ENCODE peak calls at places on chromosomes 5 and 9, in four cellular contexts. R is A549, Z is HepG2, L is GM12878. H is an unnamed sample.

GRCh38 chr9:94805585-94805984 is 79.1 kb downstream of the AOPEP start:
- DNase-seq in R (peak), L (peak), Z (no peak), H (peak)

GRCh38 chr9:18268381-18268780 is 205.6 kb upstream of the ADAMTSL1 start:
- DNase-seq in R (no peak), L (no peak), Z (no peak), H (no peak)

GRCh38 chr9:106179181-106179580 is 484.8 kb downstream of the TMEM38B start:
- DNase-seq in L (no peak), Z (no peak), R (no peak), H (no peak)

GRCh38 chr5:154318691-154319090 is 127.1 kb upstream of the SAP30L start:
- DNase-seq in R (no peak), L (no peak), Z (no peak), H (no peak)

GRCh38 chr5:36607114-36607561 is 732 bp downstream of the SLC1A3 start:
- DNase-seq in R (peak), Z (no peak), L (no peak), H (no peak)

GRCh38 chr9:86099695-86100364 is 472 bp upstream of the GOLM1 start:
- DNase-seq in Z (no peak), L (no peak), R (peak), H (peak)

GRCh38 chr9:101229606-101230005 is 155.2 kb downstream of the BAAT start:
- DNase-seq in Z (no peak), R (no peak), L (no peak), H (no peak)

GRCh38 chr5:163079618-163080017 is 357.8 kb upstream of the CCNG1 start:
- DNase-seq in R (peak), Z (no peak), L (no peak), H (peak)

GRCh38 chr9:23825143-23825531 is 903 bp downstream of the ELAVL2 start:
- DNase-seq in Z (no peak), L (no peak), R (no peak), H (peak)

GRCh38 chr9:101586651-101587050 is 8.1 kb downstream of the PPP3R2 start:
- DNase-seq in R (no peak), Z (peak), L (no peak), H (no peak)

GRCh38 chr9:34380511-34381315 is 4.0 kb upstream of the MYORG start:
- DNase-seq in R (peak), Z (peak), L (no peak), H (peak)

GRCh38 chr5:112237456-112237855 is 181.6 kb downstream of the EPB41L4A start:
- DNase-seq in L (no peak), Z (no peak), R (no peak), H (no peak)

GRCh38 chr5:113058706-113059226 is 82.2 kb downstream of the DCP2 start:
- DNase-seq in Z (no peak), L (no peak), R (no peak), H (peak)

GRCh38 chr5:1510631-1511030 is 13.1 kb downstream of the LPCAT1 start:
- DNase-seq in L (no peak), R (no peak), Z (no peak), H (no peak)

GRCh38 chr9:2745560-2746380 is 28.5 kb downstream of the KCNV2 start:
- DNase-seq in R (no peak), Z (no peak), L (no peak), H (peak)

GRCh38 chr9:115625954-115626353 is 508.0 kb upstream of the TNC start:
- DNase-seq in L (no peak), R (no peak), Z (no peak), H (no peak)

GRCh38 chr5:160685219-160685618 is 166.8 kb downstream of the ATP10B start:
- DNase-seq in R (no peak), L (no peak), Z (no peak), H (no peak)

GRCh38 chr5:123647066-123647465 is 135.1 kb downstream of the CSNK1G3 start:
- DNase-seq in Z (no peak), L (no peak), R (no peak), H (no peak)

GRCh38 chr5:36378551-36378950 is 76.8 kb upstream of the RANBP3L start:
- DNase-seq in L (no peak), R (no peak), Z (no peak), H (no peak)

GRCh38 chr9:106432631-106433030 is 430.3 kb upstream of the ZNF462 start:
- DNase-seq in R (no peak), Z (no peak), L (no peak), H (no peak)

GRCh38 chr9:15873573-15874177 is 320.8 kb downstream of the CCDC171 start:
- DNase-seq in Z (peak), L (no peak), R (peak), H (peak)

GRCh38 chr5:118592234-118592633 is 396.1 kb downstream of the DTWD2 start:
- DNase-seq in Z (no peak), R (no peak), L (no peak), H (no peak)

GRCh38 chr5:118590806-118591205 is 397.5 kb downstream of the DTWD2 start:
- DNase-seq in Z (no peak), L (no peak), R (no peak), H (no peak)

GRCh38 chr5:118596255-118596654 is 392.1 kb downstream of the DTWD2 start:
- DNase-seq in Z (no peak), L (no peak), R (no peak), H (no peak)

GRCh38 chr5:118597448-118597847 is 390.9 kb downstream of the DTWD2 start:
- DNase-seq in R (no peak), Z (no peak), L (no peak), H (no peak)

GRCh38 chr5:118592678-118593328 is 395.5 kb downstream of the DTWD2 start:
- DNase-seq in L (no peak), R (peak), Z (peak), H (no peak)
- TF ChIP-seq PBX3 in L (no peak), R (no peak), Z (no peak), H (no peak)

DNA sequence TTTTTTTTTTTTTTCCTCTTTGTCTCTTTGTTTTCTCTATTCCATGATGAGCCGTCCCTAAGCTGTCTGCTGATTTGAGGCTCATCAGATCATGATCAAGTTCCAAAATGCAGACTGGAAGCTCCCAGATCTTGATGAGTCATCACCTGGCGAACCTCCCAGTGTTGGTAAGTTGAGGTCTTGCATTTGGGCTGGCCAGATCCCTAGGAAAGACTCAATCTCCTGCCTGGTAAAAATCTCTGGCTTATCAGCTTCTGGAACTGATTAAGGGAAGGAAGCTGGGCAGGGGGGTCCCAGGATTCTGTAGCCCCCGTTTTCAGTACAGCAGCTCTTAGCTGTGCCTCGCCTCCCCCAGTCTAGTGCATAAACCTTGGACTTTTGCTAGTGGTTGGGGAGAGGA is 69.0 kb downstream of the TSPAN17 start:
- DNase-seq in L (no peak), R (peak), Z (no peak), H (peak)
- TF ChIP-seq RFX5 in L (no peak), R (no peak), Z (no peak), H (no peak)

GRCh38 chr5:93071710-93072109 is 509.3 kb downstream of the NR2F1-AS1 start:
- DNase-seq in Z (no peak), R (no peak), L (no peak), H (no peak)

GRCh38 chr5:93073547-93073946 is 507.5 kb downstream of the NR2F1-AS1 start:
- DNase-seq in R (no peak), Z (no peak), L (no peak), H (no peak)

GRCh38 chr5:93069276-93069675 is 511.7 kb downstream of the NR2F1-AS1 start:
- DNase-seq in R (no peak), L (no peak), Z (no peak), H (no peak)

GRCh38 chr5:93072831-93073459 is 508.1 kb downstream of the NR2F1-AS1 start:
- DNase-seq in L (no peak), Z (no peak), R (no peak), H (no peak)

DNA sequence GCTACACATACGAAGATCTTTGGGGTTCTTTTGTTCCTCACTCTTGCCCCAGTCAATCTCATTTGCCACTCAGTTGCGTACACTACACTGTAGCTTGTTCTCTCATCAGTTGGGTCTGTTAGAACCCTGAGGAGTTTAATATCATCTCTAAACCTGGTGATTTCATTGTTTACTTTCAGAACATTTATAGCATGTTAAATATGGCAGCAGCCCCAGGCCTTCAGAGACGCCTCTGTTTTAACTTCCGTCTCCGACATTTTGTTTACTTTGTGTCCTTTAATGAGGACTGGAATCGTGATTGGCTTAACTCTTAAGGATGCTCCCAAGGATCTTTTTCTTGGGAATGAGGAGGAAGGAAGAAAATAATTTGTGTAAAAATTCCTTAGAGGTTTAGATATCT is 510.1 kb downstream of the NR2F1-AS1 start:
- DNase-seq in R (no peak), Z (no peak), L (no peak), H (no peak)
- H3K4me2 ChIP-seq in R (no peak), Z (no peak), L (no peak), H (no peak)

DNA sequence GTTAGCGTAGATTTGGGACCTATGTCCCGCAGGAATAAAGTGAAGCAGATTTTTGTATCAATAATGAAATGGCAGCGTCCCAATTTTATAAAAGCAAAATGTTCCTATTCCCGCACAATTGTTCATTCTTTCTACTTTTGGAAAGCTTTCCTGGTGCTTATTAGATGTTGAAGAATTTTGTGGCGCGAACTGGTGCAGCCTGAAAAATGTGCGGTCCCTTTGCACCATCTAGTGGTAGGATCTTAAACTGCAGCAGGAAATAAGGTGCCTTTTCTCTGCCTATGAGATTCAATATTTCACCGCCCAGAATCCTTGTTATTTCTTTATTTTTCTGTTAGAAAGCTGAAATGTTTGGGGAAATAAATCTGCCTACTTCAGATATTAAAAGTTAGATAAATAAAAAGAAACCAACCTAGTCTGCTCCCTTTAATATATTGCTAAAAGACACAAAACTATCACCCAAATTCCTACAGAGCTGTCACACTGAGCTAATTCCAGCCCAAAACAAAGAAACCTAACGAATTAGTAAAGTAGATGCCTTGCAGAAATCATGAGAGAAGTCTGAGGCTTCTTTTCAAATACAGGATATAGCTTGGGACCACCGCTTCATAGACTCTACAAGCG is 122.4 kb upstream of the LMX1B start:
- DNase-seq in L (no peak), Z (peak), R (peak), H (peak)
- TF ChIP-seq PBX3 in L (no peak), Z (no peak), R (no peak), H (no peak)

GRCh38 chr9:127586537-127586936 is 25.5 kb upstream of the STXBP1 start:
- DNase-seq in L (no peak), Z (peak), R (peak), H (peak)
- TF ChIP-seq RFX5 in L (no peak), Z (no peak), R (no peak), H (no peak)

DNA sequence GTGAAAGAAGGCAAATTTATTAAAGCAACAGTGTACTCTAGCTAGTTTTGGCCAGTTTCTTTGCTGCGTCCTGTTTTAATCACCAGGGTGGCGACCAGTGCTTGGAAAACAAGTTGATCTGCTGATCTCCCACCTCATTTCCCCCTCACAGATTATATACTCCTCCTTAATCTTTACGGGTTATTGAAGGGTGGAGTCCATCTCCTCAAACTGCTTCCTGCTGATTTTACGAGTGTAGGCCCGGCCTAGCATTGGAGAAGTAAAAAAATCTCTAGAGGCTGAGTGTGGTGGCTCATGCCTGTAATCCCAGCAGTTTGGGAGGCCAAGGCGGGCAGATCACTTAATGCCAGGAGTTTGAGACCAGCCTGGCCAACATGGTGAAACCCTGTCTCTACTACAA is 14.0 kb upstream of the CFAP95 start:
- DNase-seq in L (no peak), Z (no peak), R (no peak), H (no peak)
- H3K4me2 ChIP-seq in L (no peak), Z (no peak), R (no peak), H (no peak)

GRCh38 chr9:93172646-93173364 is 11.1 kb upstream of the WNK2 start:
- DNase-seq in L (no peak), Z (no peak), R (no peak), H (no peak)
- TF ChIP-seq PBX3 in L (no peak), Z (no peak), R (no peak), H (no peak)